ENCODE peak calls at places on chromosomes 6 and 20, in nine cellular contexts. E is IMR-90, F is T-helper 17 cell, N is RWPE1, T is EL, J is occipital lobe, Q is RKO, K is T follicular helper cell, I is GM03348. D is an unnamed sample.

GRCh38 chr6:154410619-154411044 is 54.0 kb upstream of the IPCEF1 start:
- DNase-seq in E (peak; percentile 97), F (no peak), N (peak; percentile 74), T (peak; percentile 98), J (peak; percentile 11), Q (peak; percentile 66), K (no peak), I (peak; percentile 88), D (peak; percentile 89)

GRCh38 chr6:43877463-43878126 is 107.6 kb downstream of the VEGFA start:
- DNase-seq in E (no peak), F (no peak), N (no peak), T (no peak), J (no peak), Q (no peak), K (no peak), I (no peak), D (no peak)

GRCh38 chr20:48945840-48946514 is 24.5 kb downstream of the ARFGEF2 start:
- DNase-seq in E (peak; percentile 45), F (no peak), N (peak; percentile 92), T (peak; percentile 31), J (no peak), Q (peak; percentile 47), K (no peak), I (no peak), D (peak; percentile 73)

GRCh38 chr6:36997811-36998722 is 7.4 kb upstream of the FGD2 start:
- DNase-seq in E (no peak), F (no peak), N (no peak), T (no peak), J (peak; percentile 41), Q (no peak), K (no peak), I (no peak), D (peak; percentile 27)

GRCh38 chr6:57302477-57302876 is 15.0 kb upstream of the PRIM2 start:
- DNase-seq in E (peak; percentile 70), F (no peak), N (no peak), T (no peak), J (no peak), Q (no peak), K (no peak), I (no peak), D (no peak)

GRCh38 chr6:25359191-25359861 is 80.2 kb downstream of the CARMIL1 start:
- DNase-seq in E (peak; percentile 50), F (no peak), N (peak; percentile 70), T (peak; percentile 86), J (no peak), Q (no peak), K (no peak), I (peak; percentile 82), D (peak; percentile 53)

GRCh38 chr6:158323561-158323958 is 11.3 kb downstream of the TULP4 start:
- DNase-seq in E (no peak), F (no peak), N (no peak), T (no peak), J (no peak), Q (no peak), K (no peak), I (no peak), D (no peak)

GRCh38 chr6:146598785-146599405 is at the start of gene ADGB:
- DNase-seq in E (peak; percentile 35), F (no peak), N (peak; percentile 55), T (peak; percentile 70), J (peak; percentile 8), Q (no peak), K (no peak), I (peak; percentile 76), D (peak; percentile 21)

GRCh38 chr6:11798096-11798495 is 19.5 kb upstream of the ADTRP start:
- DNase-seq in E (no peak), F (no peak), N (no peak), T (peak; percentile 11), J (no peak), Q (no peak), K (no peak), I (peak; percentile 23), D (peak; percentile 75)

GRCh38 chr6:98576811-98577210 is 257.6 kb upstream of the POU3F2 start:
- DNase-seq in E (no peak), F (no peak), N (no peak), T (peak; percentile 4), J (no peak), Q (no peak), K (no peak), I (peak; percentile 31), D (no peak)

GRCh38 chr20:59743767-59744485 is 139.6 kb downstream of the PHACTR3 start:
- DNase-seq in E (no peak), F (no peak), N (peak; percentile 48), T (no peak), J (no peak), Q (peak; percentile 37), K (no peak), I (peak; percentile 44), D (no peak)

GRCh38 chr6:150343434-150343833 is 25.4 kb upstream of the IYD start:
- DNase-seq in E (peak; percentile 13), F (no peak), N (no peak), T (no peak), J (no peak), Q (no peak), K (no peak), I (peak; percentile 40), D (peak; percentile 68)

GRCh38 chr20:57654998-57655811 is 35.0 kb upstream of the ZBP1 start:
- DNase-seq in E (no peak), F (no peak), N (no peak), T (no peak), J (no peak), Q (no peak), K (no peak), I (peak; percentile 7), D (no peak)

GRCh38 chr6:166515072-166515810 is 71.2 kb downstream of the RAMACL start:
- DNase-seq in E (peak; percentile 93), F (no peak), N (peak; percentile 96), T (peak; percentile 89), J (peak; percentile 50), Q (peak; percentile 79), K (no peak), I (peak; percentile 89), D (peak; percentile 12)

GRCh38 chr6:134902907-134903306 is 47.0 kb downstream of the ALDH8A1 start:
- DNase-seq in E (no peak), F (no peak), N (no peak), T (no peak), J (no peak), Q (no peak), K (no peak), I (no peak), D (no peak)

GRCh38 chr20:10219452-10219791 is 792 bp downstream of the SNAP25 start:
- DNase-seq in E (peak; percentile 53), F (peak; percentile 65), N (peak; percentile 70), T (peak; percentile 66), J (peak; percentile 46), Q (peak; percentile 54), K (peak; percentile 44), I (peak; percentile 86), D (peak; percentile 47)

GRCh38 chr6:7338031-7338430 is 25.0 kb upstream of the SSR1 start:
- DNase-seq in E (no peak), F (no peak), N (no peak), T (no peak), J (no peak), Q (no peak), K (no peak), I (peak; percentile 20), D (no peak)

GRCh38 chr6:73942581-73942980 is 246.6 kb downstream of the CD109 start:
- DNase-seq in E (peak; percentile 79), F (no peak), N (no peak), T (peak; percentile 85), J (no peak), Q (peak; percentile 86), K (no peak), I (peak; percentile 9), D (no peak)

GRCh38 chr6:63441266-63441956 is 121.6 kb upstream of the LGSN start:
- DNase-seq in E (no peak), F (no peak), N (no peak), T (no peak), J (no peak), Q (no peak), K (no peak), I (no peak), D (no peak)

GRCh38 chr6:116005508-116005855 is 55.2 kb downstream of the FRK start:
- DNase-seq in E (no peak), F (no peak), N (no peak), T (no peak), J (no peak), Q (no peak), K (no peak), I (no peak), D (no peak)

GRCh38 chr6:57123111-57123510 is 33.1 kb downstream of the ZNF451 start:
- DNase-seq in E (no peak), F (no peak), N (no peak), T (peak; percentile 4), J (no peak), Q (no peak), K (no peak), I (no peak), D (no peak)

GRCh38 chr20:42192321-42192720 is 574.1 kb upstream of the CHD6 start:
- DNase-seq in E (no peak), F (no peak), N (no peak), T (no peak), J (no peak), Q (no peak), K (no peak), I (no peak), D (no peak)

GRCh38 chr20:53434662-53435061 is 159.0 kb downstream of the ZNF217 start:
- DNase-seq in E (no peak), F (no peak), N (no peak), T (no peak), J (no peak), Q (no peak), K (no peak), I (peak; percentile 20), D (no peak)

GRCh38 chr6:151869787-151870186 is 62.3 kb downstream of the ESR1 start:
- DNase-seq in E (no peak), F (no peak), N (no peak), T (no peak), J (no peak), Q (no peak), K (no peak), I (peak; percentile 44), D (no peak)

GRCh38 chr6:6246539-6246938 is 73.9 kb downstream of the F13A1 start:
- DNase-seq in E (no peak), F (no peak), N (no peak), T (no peak), J (no peak), Q (peak; percentile 18), K (no peak), I (no peak), D (no peak)

GRCh38 chr6:98838027-98838426 is 3.7 kb downstream of the POU3F2 start:
- DNase-seq in E (no peak), F (no peak), N (no peak), T (no peak), J (no peak), Q (no peak), K (no peak), I (no peak), D (no peak)

GRCh38 chr6:111564482-111564945 is 41.2 kb downstream of the TRAF3IP2 start:
- DNase-seq in E (peak; percentile 74), F (no peak), N (no peak), T (peak; percentile 79), J (peak; percentile 79), Q (no peak), K (no peak), I (peak; percentile 73), D (no peak)

GRCh38 chr6:149728499-149729234 is 10.8 kb upstream of the LATS1 start:
- DNase-seq in E (no peak), F (no peak), N (no peak), T (no peak), J (no peak), Q (no peak), K (no peak), I (no peak), D (no peak)

GRCh38 chr6:26571592-26572296 is 25.0 kb upstream of the ABT1 start:
- DNase-seq in E (peak; percentile 90), F (no peak), N (peak; percentile 78), T (peak; percentile 90), J (no peak), Q (peak; percentile 93), K (no peak), I (peak; percentile 63), D (peak; percentile 94)

GRCh38 chr6:82906489-82906888 is 159.2 kb downstream of the UBE3D start:
- DNase-seq in E (peak; percentile 50), F (no peak), N (no peak), T (peak; percentile 17), J (no peak), Q (no peak), K (no peak), I (no peak), D (no peak)

GRCh38 chr20:62010551-62011402 is 54.9 kb downstream of the TAF4 start:
- DNase-seq in E (peak; percentile 55), F (peak; percentile 58), N (peak; percentile 80), T (peak; percentile 45), J (no peak), Q (peak; percentile 49), K (peak; percentile 61), I (peak; percentile 91), D (peak; percentile 66)